ENCODE peak calls at places on chromosomes 4 and X, in seven cellular contexts. X is activated CD8-positive, alpha-beta memory T cell treated with anti-CD3 and anti-CD28 coated beads, Interleukin-2, amount 10 ng/mL, durations not matched to agents 7 days and 5 days; T is activated naive CD4-positive, alpha-beta T cell treated with Interleukin-2 at 50 U/mL for 16 hours; N is T-helper 9 cell; G is activated naive CD8-positive, alpha-beta T cell treated with anti-CD3 and anti-CD28 coated beads for 36 hours; P is GM23248; I is posterior vena cava. E is an unnamed sample.

GRCh38 chr4:67810011-67810410 is 55.8 kb upstream of the GNRHR start:
- DNase-seq in T (no peak), N (no peak), I (no peak), X (no peak), P (no peak), G (no peak), E (no peak)

GRCh38 chr4:77538144-77538543 is 67.5 kb upstream of the CXCL13 start:
- DNase-seq in X (no peak), T (no peak), G (no peak), P (peak; percentile 60), I (no peak), N (no peak), E (peak; percentile 18)

GRCh38 chrX:397575-397974 is 10.9 kb upstream of the PPP2R3B start:
- DNase-seq in I (no peak), N (no peak), T (no peak), P (no peak), X (no peak), G (no peak), E (peak; percentile 73)

GRCh38 chr4:6688879-6689505 is 4.7 kb upstream of the S100P start:
- DNase-seq in T (peak; percentile 82), N (peak; percentile 66), X (peak; percentile 96), I (no peak), G (peak; percentile 87), P (peak; percentile 94), E (peak; percentile 86)

GRCh38 chr4:5361968-5362367 is 310.7 kb downstream of the STK32B start:
- DNase-seq in I (no peak), N (no peak), P (peak; percentile 40), X (no peak), T (no peak), G (no peak), E (no peak)

GRCh38 chrX:65689377-65689776 is 21.9 kb downstream of the MSN start:
- DNase-seq in X (no peak), I (no peak), N (no peak), T (no peak), G (no peak), P (no peak), E (no peak)

GRCh38 chr4:98627883-98628282 is 30.5 kb downstream of the TSPAN5 start:
- DNase-seq in G (no peak), X (no peak), I (no peak), P (peak; percentile 71), T (no peak), N (no peak), E (peak; percentile 76)

GRCh38 chrX:19907794-19908193 is 20.4 kb upstream of the SH3KBP1 start:
- DNase-seq in T (no peak), G (no peak), I (no peak), P (peak; percentile 15), X (no peak), N (no peak), E (no peak)

GRCh38 chr4:82975792-82976191 is 34.8 kb downstream of the LIN54 start:
- DNase-seq in X (no peak), I (no peak), P (peak; percentile 14), T (no peak), N (no peak), G (no peak), E (no peak)

GRCh38 chrX:95382799-95383198 is 1301.8 kb upstream of the DIAPH2 start:
- DNase-seq in I (no peak), G (no peak), X (no peak), P (no peak), N (no peak), T (no peak), E (no peak)

GRCh38 chr4:150302553-150302952 is 224.3 kb downstream of the DCLK2 start:
- DNase-seq in G (peak; percentile 32), N (no peak), X (no peak), I (no peak), T (peak; percentile 30), P (peak; percentile 94), E (peak; percentile 94)

GRCh38 chrX:132489256-132490085 is 633 bp upstream of the MBNL3 start:
- DNase-seq in G (peak; percentile 50), X (peak; percentile 63), T (peak; percentile 50), I (peak; percentile 89), P (peak; percentile 58), N (peak; percentile 34), E (no peak)

GRCh38 chr4:142697303-142697702 is 148.8 kb downstream of the INPP4B start:
- DNase-seq in G (no peak), T (no peak), I (no peak), P (no peak), X (no peak), N (no peak), E (no peak)

GRCh38 chrX:13076176-13076956 is 31.9 kb upstream of the FAM9C start:
- DNase-seq in X (no peak), T (no peak), G (no peak), I (no peak), N (no peak), P (peak; percentile 39), E (no peak)

GRCh38 chrX:14630724-14631123 is 101.4 kb downstream of the GLRA2 start:
- DNase-seq in I (no peak), N (no peak), P (peak; percentile 23), G (no peak), X (no peak), T (no peak), E (peak; percentile 15)

GRCh38 chrX:17527135-17527701 is 152.2 kb downstream of the NHS start:
- DNase-seq in G (no peak), N (no peak), X (no peak), T (no peak), I (no peak), P (no peak), E (no peak)

GRCh38 chrX:123464709-123465108 is 268.1 kb downstream of the THOC2 start:
- DNase-seq in P (no peak), X (no peak), G (no peak), N (no peak), I (no peak), T (no peak), E (no peak)

GRCh38 chr4:11650801-11651596 is 222.3 kb upstream of the HS3ST1 start:
- DNase-seq in G (no peak), X (no peak), P (no peak), N (no peak), T (no peak), I (no peak), E (no peak)

GRCh38 chr4:15729910-15730533 is 27.2 kb downstream of the BST1 start:
- DNase-seq in G (no peak), N (no peak), I (no peak), X (peak; percentile 53), T (peak; percentile 16), P (peak; percentile 62), E (peak; percentile 41)

GRCh38 chrX:8738588-8739189 is 6.8 kb upstream of the ANOS1 start:
- DNase-seq in P (peak; percentile 60), I (no peak), N (peak; percentile 10), G (no peak), T (peak; percentile 3), X (no peak), E (peak; percentile 28)

GRCh38 chrX:43316161-43316560 is 339.9 kb upstream of the MAOA start:
- DNase-seq in T (no peak), I (no peak), X (no peak), P (no peak), G (no peak), N (no peak), E (no peak)

GRCh38 chr4:92012899-92013867 is 290.6 kb upstream of the GRID2 start:
- DNase-seq in P (no peak), G (no peak), X (no peak), I (no peak), N (no peak), T (no peak), E (no peak)

GRCh38 chr4:84279678-84280077 is 219.4 kb downstream of the NKX6-1 start:
- DNase-seq in P (peak; percentile 22), I (no peak), T (no peak), X (no peak), N (no peak), G (no peak), E (peak; percentile 8)

GRCh38 chrX:99117011-99117410 is 1293.1 kb downstream of the PCDH19 start:
- DNase-seq in P (no peak), G (no peak), I (no peak), X (no peak), T (no peak), N (no peak), E (no peak)

GRCh38 chrX:118164138-118164537 is 47.5 kb upstream of the KLHL13 start:
- DNase-seq in I (no peak), T (no peak), N (no peak), X (no peak), G (no peak), P (peak; percentile 20), E (no peak)

GRCh38 chrX:110402091-110402854 is 43.6 kb downstream of the RTL9 start:
- DNase-seq in G (no peak), X (no peak), P (peak; percentile 86), N (no peak), I (peak; percentile 86), T (no peak), E (peak; percentile 83)

GRCh38 chr4:55355555-55355954 is 9.5 kb downstream of the SRD5A3 start:
- DNase-seq in T (no peak), G (no peak), X (no peak), N (no peak), P (no peak), I (no peak), E (no peak)

GRCh38 chr4:38788327-38788726 is 5.5 kb upstream of the TLR10 start:
- DNase-seq in G (no peak), P (peak; percentile 31), T (no peak), N (no peak), X (no peak), I (no peak), E (no peak)

GRCh38 chrX:64097891-64098290 is 107.6 kb downstream of the AMER1 start:
- DNase-seq in P (no peak), I (no peak), N (no peak), X (no peak), G (peak; percentile 1), T (no peak), E (no peak)

GRCh38 chr4:156553659-156554058 is 417.9 kb downstream of the PDGFC start:
- DNase-seq in G (no peak), P (no peak), T (no peak), N (no peak), X (no peak), I (no peak), E (no peak)

GRCh38 chr4:94306713-94307112 is 35.9 kb downstream of the HPGDS start:
- DNase-seq in I (no peak), P (peak; percentile 19), T (no peak), G (no peak), N (no peak), X (no peak), E (peak; percentile 7)

GRCh38 chr4:169988252-169988651 is 37.9 kb downstream of the MFAP3L start:
- DNase-seq in I (no peak), G (no peak), T (no peak), X (no peak), P (peak; percentile 36), N (no peak), E (no peak)

GRCh38 chr4:77078401-77078800 is 2.6 kb upstream of the CCNI start:
- DNase-seq in N (no peak), T (no peak), I (no peak), P (no peak), X (no peak), G (no peak), E (no peak)

GRCh38 chr4:61011051-61011450 is 189.1 kb upstream of the ADGRL3 start:
- DNase-seq in P (no peak), T (no peak), G (no peak), N (no peak), X (no peak), I (no peak), E (no peak)

GRCh38 chrX:102950908-102951866 is 14.1 kb downstream of the RAB40AL start:
- DNase-seq in X (peak; percentile 49), T (peak; percentile 54), P (peak; percentile 38), I (no peak), N (peak; percentile 57), G (peak; percentile 43), E (peak; percentile 25)

GRCh38 chrX:3384330-3384729 is 37.9 kb upstream of the MXRA5 start:
- DNase-seq in I (no peak), T (no peak), N (no peak), P (peak; percentile 10), X (no peak), G (no peak), E (peak; percentile 40)

GRCh38 chr4:173243917-173244658 is 75.5 kb downstream of the GALNT7 start:
- DNase-seq in I (no peak), X (no peak), N (no peak), T (no peak), G (no peak), P (no peak), E (no peak)

GRCh38 chrX:83501540-83501939 is 6.5 kb upstream of the POU3F4 start:
- DNase-seq in I (no peak), T (no peak), N (no peak), P (no peak), G (no peak), X (no peak), E (no peak)

E was measured in AG10803.